ENCODE peak calls at places on chromosomes 11 and 22, in five cellular contexts. J is activated CD4-positive, alpha-beta T cell treated with anti-CD3 and anti-CD28 coated beads for 4 hours; B is NCI-H1105; G is T-helper 1 cell; V is OCI-M1. F is an unnamed sample.
A peak's percentile ranks its signal among the peaks of the same experiment; 100 is the strongest.

GRCh38 chr22:38173156-38173906 is 8.3 kb downstream of the PLA2G6 start:
- DNase-seq in J (no peak), B (no peak), G (no peak), V (no peak), F (no peak)

GRCh38 chr11:128394436-128395089 is 192.8 kb downstream of the ETS1 start:
- DNase-seq in J (no peak), B (no peak), G (no peak), V (no peak), F (no peak)

GRCh38 chr11:113465786-113466185 is 9.4 kb downstream of the DRD2 start:
- DNase-seq in J (no peak), B (no peak), G (no peak), V (no peak), F (no peak)

GRCh38 chr11:19234428-19234827 is 6.3 kb downstream of the E2F8 start:
- DNase-seq in J (no peak), B (no peak), G (no peak), V (no peak), F (no peak)

GRCh38 chr22:26977741-26978140 is 320.4 kb downstream of the MIAT start:
- DNase-seq in J (no peak), B (no peak), G (no peak), V (no peak), F (no peak)

GRCh38 chr11:72740562-72741428 is 11.4 kb downstream of the ARAP1 start:
- DNase-seq in J (no peak), B (no peak), G (peak; percentile 7), V (no peak), F (no peak)

GRCh38 chr11:128496684-128497056 is 90.7 kb downstream of the ETS1 start:
- DNase-seq in J (no peak), B (no peak), G (no peak), V (no peak), F (peak; percentile 68)

GRCh38 chr22:40668611-40669390 is 10.5 kb upstream of the MCHR1 start:
- DNase-seq in J (no peak), B (no peak), G (no peak), V (peak; percentile 88), F (peak; percentile 57)

GRCh38 chr11:36000616-36001190 is 56.8 kb downstream of the LDLRAD3 start:
- DNase-seq in J (no peak), B (no peak), G (no peak), V (no peak), F (no peak)

GRCh38 chr11:114953039-114953438 is 274.7 kb downstream of the NXPE2 start:
- DNase-seq in J (no peak), B (no peak), G (no peak), V (no peak), F (no peak)

GRCh38 chr11:133343951-133344350 is 188.3 kb downstream of the OPCML start:
- DNase-seq in J (no peak), B (no peak), G (no peak), V (no peak), F (no peak)

GRCh38 chr11:43577566-43578264 is 102.8 kb upstream of the HSD17B12 start:
- DNase-seq in J (no peak), B (no peak), G (no peak), V (no peak), F (no peak)

GRCh38 chr11:48003926-48004325 is 23.6 kb downstream of the PTPRJ start:
- DNase-seq in J (no peak), B (no peak), G (no peak), V (no peak), F (no peak)

GRCh38 chr11:14119357-14119756 is 156.8 kb downstream of the SPON1 start:
- DNase-seq in J (no peak), B (no peak), G (no peak), V (no peak), F (no peak)

GRCh38 chr11:77596626-77597025 is 6.9 kb downstream of the AQP11 start:
- DNase-seq in J (no peak), B (no peak), G (no peak), V (no peak), F (no peak)

GRCh38 chr11:109849946-109850345 is 243.2 kb upstream of the ZC3H12C start:
- DNase-seq in J (no peak), B (no peak), G (no peak), V (no peak), F (no peak)

GRCh38 chr22:49642331-49642730 is 185.3 kb downstream of the BRD1 start:
- DNase-seq in J (no peak), B (no peak), G (no peak), V (no peak), F (no peak)

F was measured in MV-4-11.